ENCODE peak calls at places on chromosome 9, in ten cellular contexts. N is ovary; O is IMR-90; S is heart right ventricle; W is body of pancreas; V is CD8-positive, alpha-beta T cell; Z is cardiac muscle cell; M is astrocyte; K is thoracic aorta; F is SK-N-SH. T is an unnamed sample.

GRCh38 chr9:36029765-36030528 is 6.8 kb upstream of the RECK start:
- DNase-seq in S (no peak), O (peak; percentile 99), F (no peak), K (no peak), V (no peak), Z (no peak), W (no peak), N (no peak), M (peak; percentile 96), T (no peak)

GRCh38 chr9:95626885-95627558 is 110.3 kb upstream of the PTCH1 start:
- DNase-seq in W (peak; percentile 38), V (no peak), F (no peak), K (peak; percentile 18), Z (no peak), N (no peak), M (no peak), S (peak; percentile 48), O (no peak), T (peak; percentile 57)

GRCh38 chr9:71767421-71768321 is 642 bp downstream of the CEMIP2 start:
- DNase-seq in V (no peak), Z (peak; percentile 51), N (peak; percentile 44), M (no peak), F (no peak), K (no peak), S (peak; percentile 15), O (peak; percentile 26), W (peak; percentile 35), T (peak; percentile 55)

GRCh38 chr9:110255064-110255416 is 1.3 kb downstream of the TXN start:
- DNase-seq in O (no peak), V (no peak), S (no peak), W (no peak), F (peak; percentile 27), Z (peak; percentile 26), K (no peak), N (peak; percentile 31), M (no peak), T (peak; percentile 48)

GRCh38 chr9:100206899-100207298 is 107.9 kb downstream of the INVS start:
- DNase-seq in M (peak; percentile 67), W (no peak), S (no peak), V (no peak), F (no peak), K (no peak), Z (no peak), O (peak; percentile 10), N (no peak), T (no peak)

GRCh38 chr9:122228906-122229837 is at the start of gene LHX6:
- DNase-seq in Z (no peak), F (peak; percentile 38), M (peak; percentile 22), V (no peak), S (no peak), K (no peak), W (no peak), O (peak; percentile 47), N (no peak), T (no peak)

GRCh38 chr9:70427161-70427945 is 12.9 kb upstream of the KLF9 start:
- DNase-seq in O (peak; percentile 58), S (no peak), F (no peak), V (no peak), M (no peak), K (no peak), N (no peak), W (no peak), Z (no peak), T (no peak)

GRCh38 chr9:26723486-26723885 is 169.1 kb downstream of the CAAP1 start:
- DNase-seq in K (no peak), S (no peak), F (no peak), Z (peak; percentile 42), N (no peak), O (peak; percentile 6), M (no peak), V (no peak), W (peak; percentile 29), T (no peak)

GRCh38 chr9:128482186-128482585 is 22.3 kb upstream of the GLE1 start:
- DNase-seq in N (no peak), V (no peak), M (no peak), S (no peak), Z (no peak), F (no peak), K (no peak), O (no peak), W (no peak), T (no peak)

GRCh38 chr9:128485414-128485855 is 19.1 kb upstream of the GLE1 start:
- DNase-seq in M (no peak), O (no peak), Z (no peak), N (no peak), W (no peak), S (no peak), F (no peak), V (no peak), K (no peak), T (no peak)

GRCh38 chr9:128481561-128481960 is 23.0 kb upstream of the GLE1 start:
- DNase-seq in Z (no peak), O (no peak), N (no peak), M (no peak), S (no peak), W (no peak), F (no peak), V (no peak), K (no peak), T (no peak)

GRCh38 chr9:128486201-128486600 is 18.3 kb upstream of the GLE1 start:
- DNase-seq in K (no peak), O (no peak), M (no peak), F (no peak), S (no peak), N (no peak), V (no peak), Z (no peak), W (no peak), T (no peak)

GRCh38 chr9:128484686-128485413 is 19.7 kb upstream of the GLE1 start:
- DNase-seq in K (no peak), N (no peak), F (no peak), Z (no peak), W (no peak), V (no peak), S (no peak), O (no peak), M (no peak), T (no peak)
- H3K36me3 ChIP-seq in K (peaks cover 54% of the 10 kb centered on the region), N (no peaks in the 10 kb centered on the region), F (peaks cover 53% of the 10 kb centered on the region), Z (peaks cover 20% of the 10 kb centered on the region), W (peaks cover 10% of the 10 kb centered on the region), V (peaks cover 29% of the 10 kb centered on the region), S (peaks cover 94% of the 10 kb centered on the region), O (peaks cover 44% of the 10 kb centered on the region), M (peaks cover 54% of the 10 kb centered on the region), T (peaks cover 93% of the 10 kb centered on the region)

GRCh38 chr9:130693101-130693425 is 517 bp upstream of the EXOSC2 start:
- DNase-seq in M (no peak), V (no peak), S (no peak), W (no peak), F (no peak), N (no peak), Z (no peak), K (no peak), O (no peak), T (no peak)

GRCh38 chr9:130689937-130690700 is 3.5 kb upstream of the EXOSC2 start:
- DNase-seq in W (peak; percentile 75), M (peak; percentile 97), S (no peak), F (peak; percentile 72), K (peak; percentile 53), O (peak; percentile 94), N (peak; percentile 66), Z (peak; percentile 82), V (no peak), T (no peak)

GRCh38 chr9:130693426-130694191 is at the start of gene EXOSC2:
- DNase-seq in O (peak; percentile 98), V (peak; percentile 97), M (peak; percentile 94), F (peak; percentile 95), K (peak; percentile 97), Z (peak; percentile 98), W (peak; percentile 98), S (peak; percentile 98), N (peak; percentile 98), T (peak; percentile 99)

GRCh38 chr9:130694205-130694604 is 625 bp downstream of the EXOSC2 start:
- DNase-seq in K (no peak), O (no peak), Z (no peak), N (no peak), M (no peak), F (no peak), W (no peak), V (no peak), S (no peak), T (no peak)

GRCh38 chr9:130692365-130692764 is 1.2 kb upstream of the EXOSC2 start:
- DNase-seq in Z (peak; percentile 91), W (no peak), O (no peak), S (peak; percentile 44), N (no peak), F (peak; percentile 38), V (no peak), M (no peak), K (no peak), T (no peak)
- TF ChIP-seq CTCF in Z (peak; percentile 20), W (no peak), O (peak; percentile 6), S (peak; percentile 42), N (no peak), F (peak; percentile 24), V (no peak), M (no peak), K (no peak), T (no peak)

DNA sequence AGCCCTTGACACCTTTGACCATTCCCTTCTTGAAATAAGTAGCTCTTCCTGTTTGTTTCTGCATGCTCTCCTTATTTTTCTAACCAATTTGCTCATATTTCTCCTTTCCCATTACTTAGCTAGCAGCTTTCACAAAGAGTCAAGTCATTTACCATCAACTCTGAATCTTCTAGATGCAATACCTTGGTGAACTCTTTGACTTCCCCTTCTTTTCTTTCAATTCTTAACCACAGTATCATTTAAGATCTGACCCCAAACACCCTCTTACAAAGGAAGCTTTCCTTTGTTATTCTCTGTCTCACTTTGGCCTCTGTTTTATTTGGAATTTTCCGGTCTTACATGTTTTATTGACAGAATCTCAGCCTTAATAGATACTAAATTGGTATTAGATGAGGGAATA is 14.1 kb downstream of the NFX1 start:
- DNase-seq in M (no peak), W (no peak), N (no peak), Z (no peak), V (no peak), F (no peak), S (no peak), K (no peak), O (no peak), T (no peak)
- H3K36me3 ChIP-seq in M (peaks cover 56% of the 10 kb centered on the region), W (peaks cover 52% of the 10 kb centered on the region), N (no peaks in the 10 kb centered on the region), Z (peaks cover 66% of the 10 kb centered on the region), V (peaks cover 66% of the 10 kb centered on the region), F (peaks cover 76% of the 10 kb centered on the region), S (peaks cover 100% of the 10 kb centered on the region), K (peaks cover 76% of the 10 kb centered on the region), O (peaks cover 61% of the 10 kb centered on the region), T (peaks cover 100% of the 10 kb centered on the region)

DNA sequence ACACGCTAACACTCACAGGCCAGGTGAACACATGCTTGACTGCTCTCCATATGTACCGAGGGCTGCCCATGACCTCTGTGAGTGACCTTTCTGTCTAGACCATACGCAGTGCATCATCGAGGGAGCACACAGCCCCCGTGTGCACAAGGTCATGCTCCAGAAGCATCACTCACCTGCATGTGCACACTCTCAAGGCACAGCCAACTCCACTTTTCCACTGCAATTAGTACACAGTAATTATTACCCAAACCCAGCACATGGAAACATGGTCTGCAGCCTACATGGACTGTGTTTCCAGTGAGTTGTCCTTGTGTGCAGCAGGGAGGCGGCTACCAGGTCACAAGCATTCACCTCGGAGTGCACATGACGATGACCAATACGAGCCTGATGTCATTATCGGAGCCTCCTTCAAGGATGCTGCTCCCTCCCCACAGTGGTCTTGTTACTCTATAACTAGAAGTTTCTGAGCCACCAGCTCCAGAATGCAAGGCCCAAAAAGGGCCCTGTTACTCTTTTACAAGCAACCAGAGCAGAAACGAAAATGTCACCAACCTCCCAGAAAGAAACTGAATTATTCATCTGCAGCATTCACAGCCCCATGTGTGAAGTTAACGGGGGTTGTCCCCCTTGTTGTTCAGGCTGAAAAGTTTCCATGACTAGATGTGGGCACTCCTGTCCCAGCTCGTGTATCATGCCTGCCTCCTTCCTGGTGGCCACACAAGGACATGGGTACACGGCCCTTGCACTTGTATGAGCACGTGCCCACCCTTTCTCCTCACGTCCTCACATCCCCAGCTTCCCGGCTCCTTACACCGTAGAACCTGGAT is 31.2 kb downstream of the SEMA4D start:
- DNase-seq in Z (no peak), S (no peak), K (no peak), V (no peak), F (no peak), M (no peak), O (no peak), W (no peak), N (no peak), T (no peak)
- TF ChIP-seq CTCF in Z (no peak), S (no peak), K (no peak), V (no peak), F (no peak), M (no peak), O (no peak), W (no peak), N (no peak), T (no peak)

T was measured in lower lobe of right lung.